ENCODE peak calls at places on chromosomes 16 and 17, in ten cellular contexts. Q, I, T, B, F, W, X, C, G and S are unnamed samples.

GRCh38 chr17:72632026-72632684 is 460.3 kb downstream of the SLC39A11 start:
- DNase-seq in C (no peak), Q (no peak), G (no peak), B (no peak), I (no peak), X (no peak), T (peak; percentile 57), F (no peak), W (no peak), S (no peak)

GRCh38 chr16:11085025-11085485 is 140.7 kb downstream of the CLEC16A start:
- DNase-seq in B (no peak), I (peak; percentile 38), C (no peak), T (no peak), X (peak; percentile 47), Q (no peak), F (no peak), G (no peak), W (no peak), S (no peak)

GRCh38 chr17:79573196-79573929 is 37.5 kb downstream of the RBFOX3 start:
- DNase-seq in B (no peak), T (no peak), I (no peak), C (no peak), W (no peak), G (no peak), Q (no peak), F (no peak), X (no peak), S (no peak)

GRCh38 chr16:89583895-89584644 is 8.5 kb downstream of the CPNE7 start:
- DNase-seq in F (no peak), T (no peak), I (no peak), X (no peak), W (no peak), B (no peak), G (no peak), Q (no peak), C (no peak), S (no peak)

GRCh38 chr17:2124391-2124790 is 69.5 kb downstream of the HIC1 start:
- DNase-seq in F (no peak), Q (no peak), B (no peak), W (no peak), T (no peak), I (peak; percentile 16), G (no peak), X (peak; percentile 65), C (no peak), S (peak; percentile 67)

GRCh38 chr17:40019140-40019991 is 4.1 kb downstream of the CSF3 start:
- DNase-seq in F (no peak), X (peak; percentile 86), W (peak; percentile 68), C (no peak), B (no peak), G (no peak), T (peak; percentile 86), Q (no peak), I (peak; percentile 83), S (peak; percentile 73)

GRCh38 chr17:33986088-33986487 is 269.0 kb upstream of the CCL2 start:
- DNase-seq in W (no peak), C (no peak), I (no peak), G (no peak), F (no peak), B (no peak), X (no peak), Q (no peak), T (no peak), S (no peak)

GRCh38 chr17:36544049-36544319 is 735 bp upstream of the GGNBP2 start:
- DNase-seq in B (peak; percentile 80), C (peak; percentile 72), T (no peak), X (peak; percentile 55), F (no peak), W (peak; percentile 47), I (no peak), Q (no peak), G (no peak), S (no peak)

GRCh38 chr16:87336850-87337240 is 19.7 kb upstream of the C16orf95 start:
- DNase-seq in B (no peak), T (no peak), X (no peak), Q (no peak), W (no peak), C (no peak), I (no peak), F (no peak), G (no peak), S (no peak)

GRCh38 chr17:82848022-82848592 is 8.3 kb upstream of the ZNF750 start:
- DNase-seq in G (no peak), W (peak; percentile 20), X (peak; percentile 79), C (no peak), I (peak; percentile 86), B (no peak), T (no peak), F (peak; percentile 41), Q (no peak), S (peak; percentile 90)

GRCh38 chr17:42155614-42156045 is 841 bp upstream of the RAB5C start:
- DNase-seq in W (no peak), T (no peak), F (no peak), X (no peak), G (no peak), C (no peak), B (no peak), I (no peak), Q (no peak), S (no peak)

GRCh38 chr16:11254913-11255736 is 879 bp downstream of the SOCS1 start:
- DNase-seq in G (no peak), T (peak; percentile 25), Q (no peak), I (peak; percentile 48), B (no peak), X (peak; percentile 34), F (no peak), C (peak; percentile 85), W (no peak), S (peak; percentile 53)

GRCh38 chr16:78659668-78660217 is 560.3 kb downstream of the WWOX start:
- DNase-seq in W (no peak), F (no peak), Q (no peak), B (no peak), I (no peak), C (no peak), X (no peak), T (no peak), G (no peak), S (no peak)

GRCh38 chr17:48456584-48456983 is 26.6 kb upstream of the SKAP1 start:
- DNase-seq in T (peak; percentile 67), B (no peak), C (no peak), G (no peak), W (no peak), X (no peak), I (no peak), Q (no peak), F (no peak), S (no peak)

GRCh38 chr16:88569614-88569984 is 604 bp upstream of the ZC3H18 start:
- DNase-seq in G (no peak), B (no peak), F (no peak), W (no peak), T (peak; percentile 13), X (peak; percentile 7), I (peak; percentile 1), C (no peak), Q (no peak), S (peak; percentile 6)

GRCh38 chr17:55964191-55964590 is 189.1 kb upstream of the ANKFN1 start:
- DNase-seq in Q (no peak), T (no peak), G (no peak), W (no peak), B (no peak), C (no peak), F (no peak), I (no peak), X (no peak), S (no peak)

GRCh38 chr17:55959756-55960155 is 193.5 kb upstream of the ANKFN1 start:
- DNase-seq in F (no peak), G (no peak), Q (no peak), C (no peak), B (no peak), W (no peak), I (no peak), T (no peak), X (no peak), S (no peak)

GRCh38 chr17:55969577-55969976 is 183.7 kb upstream of the ANKFN1 start:
- DNase-seq in W (no peak), X (no peak), Q (no peak), F (no peak), T (no peak), G (no peak), I (no peak), C (no peak), B (no peak), S (no peak)

GRCh38 chr17:55962931-55963378 is 190.3 kb upstream of the ANKFN1 start:
- DNase-seq in Q (no peak), F (no peak), G (no peak), I (no peak), W (no peak), C (no peak), X (no peak), T (no peak), B (no peak), S (no peak)

GRCh38 chr17:55965051-55965450 is 188.2 kb upstream of the ANKFN1 start:
- DNase-seq in T (no peak), G (no peak), Q (no peak), C (no peak), F (no peak), I (no peak), W (no peak), X (no peak), B (no peak), S (no peak)
- TF ChIP-seq CTCF in T (no peak), G (no peak), Q (no peak), C (peak; percentile 47), F (no peak), I (no peak), W (no peak), X (no peak), B (no peak), S (no peak)

GRCh38 chr16:72530434-72530833 is 358.5 kb upstream of the PMFBP1 start:
- DNase-seq in T (no peak), X (peak; percentile 75), G (no peak), W (peak; percentile 81), F (peak; percentile 47), B (no peak), I (peak; percentile 72), C (no peak), Q (no peak), S (peak; percentile 54)
- TF ChIP-seq CTCF in T (no peak), X (peak; percentile 47), G (no peak), W (peak; percentile 53), F (peak; percentile 53), B (no peak), I (peak; percentile 27), C (no peak), Q (no peak), S (peak; percentile 26)

DNA sequence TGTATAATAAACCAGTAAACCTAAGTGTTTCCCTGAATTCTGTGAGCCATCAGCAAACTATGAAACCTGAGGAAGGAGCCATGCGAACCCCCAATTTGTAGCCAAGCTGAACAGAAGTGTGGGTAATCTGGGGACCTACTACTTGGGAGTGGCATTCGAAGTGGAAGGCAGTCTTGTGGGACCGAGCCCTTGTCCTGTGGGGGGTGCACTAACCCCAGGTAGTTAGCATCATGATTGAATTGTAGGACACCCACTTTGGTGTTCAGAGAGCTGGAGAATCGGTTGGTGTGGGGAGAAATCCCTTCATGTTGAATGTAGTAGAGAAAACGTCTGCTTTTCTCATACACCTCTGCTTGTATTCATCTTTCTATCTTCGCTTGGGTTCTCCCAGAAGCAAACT is 79.7 kb upstream of the CPHXL start:
- DNase-seq in C (no peak), B (no peak), T (no peak), Q (no peak), X (no peak), F (no peak), I (no peak), W (no peak), G (no peak), S (no peak)
- TF ChIP-seq CTCF in C (no peak), B (no peak), T (no peak), Q (no peak), X (no peak), F (no peak), I (no peak), W (no peak), G (no peak), S (no peak)

GRCh38 chr16:12340151-12340733 is 363.7 kb downstream of the SNX29 start:
- DNase-seq in G (no peak), I (peak; percentile 75), Q (no peak), C (peak; percentile 67), T (peak; percentile 68), W (peak; percentile 20), F (no peak), B (no peak), X (peak; percentile 73), S (peak; percentile 51)
- TF ChIP-seq CTCF in G (peak; percentile 36), I (peak; percentile 44), Q (no peak), C (peak; percentile 89), T (peak; percentile 68), W (peak; percentile 68), F (peak; percentile 44), B (no peak), X (peak; percentile 48), S (peak; percentile 33)